ENCODE peak calls at places on chromosomes 3 and 15, in six cellular contexts. P is upper lobe of right lung, H is Ammon's horn, Z is mesothelial cell of epicardium, M is left lobe of liver, B is DMS 273 treated with DMSO at 0.1 percent for 48 hours. N is an unnamed sample.

GRCh38 chr3:11638669-11639402 is 4.9 kb downstream of the VGLL4 start:
- DNase-seq in P (no peak), H (no peak), Z (no peak), M (no peak), B (no peak), N (no peak)

GRCh38 chr3:179071161-179071568 is 444 bp downstream of the ZMAT3 start:
- DNase-seq in P (no peak), H (peak), Z (no peak), M (no peak), B (no peak), N (peak)

GRCh38 chr15:37903932-37904493 is 30.4 kb upstream of the TMCO5A start:
- DNase-seq in P (no peak), H (peak), Z (no peak), M (no peak), B (no peak), N (no peak)

GRCh38 chr15:58124585-58124984 is 13.6 kb upstream of the AQP9 start:
- DNase-seq in P (no peak), H (no peak), Z (no peak), M (no peak), B (no peak), N (no peak)

GRCh38 chr3:13338231-13338630 is 81.9 kb downstream of the NUP210 start:
- DNase-seq in P (no peak), H (no peak), Z (no peak), M (no peak), B (no peak), N (peak)

GRCh38 chr3:50516048-50516871 is 12.8 kb upstream of the CACNA2D2 start:
- DNase-seq in P (peak), H (no peak), Z (peak), M (no peak), B (peak), N (no peak)

GRCh38 chr3:184172681-184173373 is 1.8 kb upstream of the AP2M1 start:
- DNase-seq in P (no peak), H (no peak), Z (no peak), M (no peak), B (no peak), N (peak)

GRCh38 chr15:93289951-93290350 is 200.9 kb upstream of the RGMA start:
- DNase-seq in P (no peak), H (no peak), Z (no peak), M (no peak), B (no peak), N (no peak)

GRCh38 chr3:177598110-177598833 is 401.0 kb upstream of the TBL1XR1 start:
- DNase-seq in P (no peak), H (no peak), Z (no peak), M (no peak), B (no peak), N (no peak)

GRCh38 chr3:2944628-2945027 is 165.5 kb downstream of the IL5RA start:
- DNase-seq in P (no peak), H (no peak), Z (no peak), M (no peak), B (no peak), N (no peak)

GRCh38 chr3:185308126-185308754 is 54.4 kb upstream of the EHHADH start:
- DNase-seq in P (no peak), H (no peak), Z (peak), M (no peak), B (peak), N (peak)

GRCh38 chr3:175476489-175476888 is 617.4 kb downstream of the NAALADL2 start:
- DNase-seq in P (no peak), H (no peak), Z (no peak), M (no peak), B (no peak), N (no peak)

GRCh38 chr3:4751057-4752051 is 227.9 kb upstream of the BHLHE40 start:
- DNase-seq in P (no peak), H (no peak), Z (no peak), M (no peak), B (no peak), N (peak)

GRCh38 chr3:181265750-181266333 is 276.3 kb upstream of the DNAJC19 start:
- DNase-seq in P (no peak), H (peak), Z (no peak), M (no peak), B (no peak), N (no peak)

GRCh38 chr3:58237940-58238681 is 519 bp downstream of the ABHD6 start:
- DNase-seq in P (peak), H (peak), Z (peak), M (peak), B (no peak), N (peak)

GRCh38 chr3:10437272-10437994 is 68.0 kb downstream of the ATP2B2 start:
- DNase-seq in P (no peak), H (peak), Z (no peak), M (no peak), B (no peak), N (peak)

GRCh38 chr3:49276475-49277356 is at the start of gene C3orf62:
- DNase-seq in P (peak), H (peak), Z (no peak), M (peak), B (peak), N (peak)

GRCh38 chr15:38335106-38335505 is 82.5 kb downstream of the SPRED1 start:
- DNase-seq in P (no peak), H (no peak), Z (no peak), M (no peak), B (no peak), N (no peak)

GRCh38 chr15:81311834-81312459 is 12.0 kb downstream of the STARD5 start:
- DNase-seq in P (no peak), H (peak), Z (no peak), M (peak), B (no peak), N (peak)